ENCODE peak calls at places on chromosomes 4 and X, in ten cellular contexts. One of them, this sample, is unnamed.

GRCh38 chr4:38647096-38647819 is 16.7 kb upstream of the KLF3 start:
- DNase-seq in right lobe of liver: no peak
- DNase-seq in stromal cell of bone marrow: no peak
- DNase-seq in glomerular endothelial cell: no peak
- DNase-seq in BJ: no peak
- DNase-seq in iPS-NIHi11: no peak
- DNase-seq in H7: no peak
- DNase-seq in astrocyte of the spinal cord: no peak
- DNase-seq in amniotic epithelial cell: no peak
- DNase-seq in activated CD4-positive, CD25-positive, alpha-beta regulatory T cell treated with anti-CD3 and anti-CD28 coated beads, Interleukin-2, amount 50 U/mL, for 72 hours: no peak
- DNase-seq in this sample: no peak

GRCh38 chr4:12729384-12729783 is 754.8 kb downstream of the RAB28 start:
- DNase-seq in right lobe of liver: no peak
- DNase-seq in stromal cell of bone marrow: peak
- DNase-seq in glomerular endothelial cell: no peak
- DNase-seq in BJ: no peak
- DNase-seq in iPS-NIHi11: peak
- DNase-seq in H7: no peak
- DNase-seq in astrocyte of the spinal cord: peak
- DNase-seq in amniotic epithelial cell: peak
- DNase-seq in activated CD4-positive, CD25-positive, alpha-beta regulatory T cell treated with anti-CD3 and anti-CD28 coated beads, Interleukin-2, amount 50 U/mL, for 72 hours: no peak
- DNase-seq in this sample: peak

GRCh38 chr4:79178770-79179169 is 147.1 kb downstream of the NAA11 start:
- DNase-seq in right lobe of liver: no peak
- DNase-seq in stromal cell of bone marrow: no peak
- DNase-seq in glomerular endothelial cell: no peak
- DNase-seq in BJ: no peak
- DNase-seq in iPS-NIHi11: no peak
- DNase-seq in H7: no peak
- DNase-seq in astrocyte of the spinal cord: no peak
- DNase-seq in amniotic epithelial cell: no peak
- DNase-seq in activated CD4-positive, CD25-positive, alpha-beta regulatory T cell treated with anti-CD3 and anti-CD28 coated beads, Interleukin-2, amount 50 U/mL, for 72 hours: no peak
- DNase-seq in this sample: no peak

GRCh38 chr4:11618666-11619282 is 190.1 kb upstream of the HS3ST1 start:
- DNase-seq in right lobe of liver: no peak
- DNase-seq in stromal cell of bone marrow: no peak
- DNase-seq in glomerular endothelial cell: no peak
- DNase-seq in BJ: no peak
- DNase-seq in iPS-NIHi11: no peak
- DNase-seq in H7: no peak
- DNase-seq in astrocyte of the spinal cord: no peak
- DNase-seq in amniotic epithelial cell: no peak
- DNase-seq in activated CD4-positive, CD25-positive, alpha-beta regulatory T cell treated with anti-CD3 and anti-CD28 coated beads, Interleukin-2, amount 50 U/mL, for 72 hours: no peak
- DNase-seq in this sample: no peak

GRCh38 chr4:93897559-93897958 is 69.0 kb downstream of the ATOH1 start:
- DNase-seq in right lobe of liver: no peak
- DNase-seq in stromal cell of bone marrow: no peak
- DNase-seq in glomerular endothelial cell: peak
- DNase-seq in BJ: no peak
- DNase-seq in iPS-NIHi11: peak
- DNase-seq in H7: no peak
- DNase-seq in astrocyte of the spinal cord: peak
- DNase-seq in amniotic epithelial cell: no peak
- DNase-seq in activated CD4-positive, CD25-positive, alpha-beta regulatory T cell treated with anti-CD3 and anti-CD28 coated beads, Interleukin-2, amount 50 U/mL, for 72 hours: no peak
- DNase-seq in this sample: peak

GRCh38 chrX:103177561-103177960 is 37.3 kb upstream of the BEX4 start:
- DNase-seq in right lobe of liver: no peak
- DNase-seq in stromal cell of bone marrow: no peak
- DNase-seq in glomerular endothelial cell: no peak
- DNase-seq in BJ: no peak
- DNase-seq in iPS-NIHi11: no peak
- DNase-seq in H7: no peak
- DNase-seq in astrocyte of the spinal cord: no peak
- DNase-seq in amniotic epithelial cell: no peak
- DNase-seq in activated CD4-positive, CD25-positive, alpha-beta regulatory T cell treated with anti-CD3 and anti-CD28 coated beads, Interleukin-2, amount 50 U/mL, for 72 hours: no peak
- DNase-seq in this sample: no peak

GRCh38 chr4:174522183-174523002 is at the start of gene HPGD:
- DNase-seq in right lobe of liver: peak
- DNase-seq in stromal cell of bone marrow: no peak
- DNase-seq in glomerular endothelial cell: no peak
- DNase-seq in BJ: no peak
- DNase-seq in iPS-NIHi11: peak
- DNase-seq in H7: peak
- DNase-seq in astrocyte of the spinal cord: peak
- DNase-seq in amniotic epithelial cell: peak
- DNase-seq in activated CD4-positive, CD25-positive, alpha-beta regulatory T cell treated with anti-CD3 and anti-CD28 coated beads, Interleukin-2, amount 50 U/mL, for 72 hours: peak
- DNase-seq in this sample: peak

GRCh38 chr4:18214656-18215055 is 193.1 kb upstream of the LCORL start:
- DNase-seq in right lobe of liver: no peak
- DNase-seq in stromal cell of bone marrow: no peak
- DNase-seq in glomerular endothelial cell: no peak
- DNase-seq in BJ: no peak
- DNase-seq in iPS-NIHi11: peak
- DNase-seq in H7: peak
- DNase-seq in astrocyte of the spinal cord: no peak
- DNase-seq in amniotic epithelial cell: no peak
- DNase-seq in activated CD4-positive, CD25-positive, alpha-beta regulatory T cell treated with anti-CD3 and anti-CD28 coated beads, Interleukin-2, amount 50 U/mL, for 72 hours: no peak
- DNase-seq in this sample: peak

GRCh38 chrX:154458116-154458953 is at the start of gene PLXNA3:
- DNase-seq in right lobe of liver: peak
- DNase-seq in stromal cell of bone marrow: no peak
- DNase-seq in glomerular endothelial cell: no peak
- DNase-seq in BJ: no peak
- DNase-seq in iPS-NIHi11: peak
- DNase-seq in H7: peak
- DNase-seq in astrocyte of the spinal cord: no peak
- DNase-seq in amniotic epithelial cell: no peak
- DNase-seq in activated CD4-positive, CD25-positive, alpha-beta regulatory T cell treated with anti-CD3 and anti-CD28 coated beads, Interleukin-2, amount 50 U/mL, for 72 hours: peak
- DNase-seq in this sample: no peak

GRCh38 chrX:145552643-145553042 is 265.0 kb upstream of the SLITRK2 start:
- DNase-seq in right lobe of liver: no peak
- DNase-seq in stromal cell of bone marrow: no peak
- DNase-seq in glomerular endothelial cell: no peak
- DNase-seq in BJ: no peak
- DNase-seq in iPS-NIHi11: no peak
- DNase-seq in H7: no peak
- DNase-seq in astrocyte of the spinal cord: peak
- DNase-seq in amniotic epithelial cell: no peak
- DNase-seq in activated CD4-positive, CD25-positive, alpha-beta regulatory T cell treated with anti-CD3 and anti-CD28 coated beads, Interleukin-2, amount 50 U/mL, for 72 hours: no peak
- DNase-seq in this sample: no peak

GRCh38 chr4:76625316-76625715 is 190.3 kb downstream of the SHROOM3 start:
- DNase-seq in right lobe of liver: no peak
- DNase-seq in stromal cell of bone marrow: no peak
- DNase-seq in glomerular endothelial cell: no peak
- DNase-seq in BJ: no peak
- DNase-seq in iPS-NIHi11: no peak
- DNase-seq in H7: peak
- DNase-seq in astrocyte of the spinal cord: no peak
- DNase-seq in amniotic epithelial cell: no peak
- DNase-seq in activated CD4-positive, CD25-positive, alpha-beta regulatory T cell treated with anti-CD3 and anti-CD28 coated beads, Interleukin-2, amount 50 U/mL, for 72 hours: no peak
- DNase-seq in this sample: no peak

GRCh38 chrX:51742586-51742985 is 656 bp upstream of the GSPT2 start:
- DNase-seq in right lobe of liver: no peak
- DNase-seq in stromal cell of bone marrow: no peak
- DNase-seq in glomerular endothelial cell: no peak
- DNase-seq in BJ: no peak
- DNase-seq in iPS-NIHi11: peak
- DNase-seq in H7: peak
- DNase-seq in astrocyte of the spinal cord: no peak
- DNase-seq in amniotic epithelial cell: no peak
- DNase-seq in activated CD4-positive, CD25-positive, alpha-beta regulatory T cell treated with anti-CD3 and anti-CD28 coated beads, Interleukin-2, amount 50 U/mL, for 72 hours: no peak
- DNase-seq in this sample: no peak

GRCh38 chr4:124104101-124104500 is 608.4 kb downstream of the ANKRD50 start:
- DNase-seq in right lobe of liver: no peak
- DNase-seq in stromal cell of bone marrow: no peak
- DNase-seq in glomerular endothelial cell: no peak
- DNase-seq in BJ: no peak
- DNase-seq in iPS-NIHi11: no peak
- DNase-seq in H7: no peak
- DNase-seq in astrocyte of the spinal cord: no peak
- DNase-seq in amniotic epithelial cell: no peak
- DNase-seq in activated CD4-positive, CD25-positive, alpha-beta regulatory T cell treated with anti-CD3 and anti-CD28 coated beads, Interleukin-2, amount 50 U/mL, for 72 hours: no peak
- DNase-seq in this sample: no peak

GRCh38 chrX:47475476-47475875 is 7.5 kb downstream of the ZNF41 start:
- DNase-seq in right lobe of liver: no peak
- DNase-seq in stromal cell of bone marrow: no peak
- DNase-seq in glomerular endothelial cell: no peak
- DNase-seq in BJ: no peak
- DNase-seq in iPS-NIHi11: no peak
- DNase-seq in H7: no peak
- DNase-seq in astrocyte of the spinal cord: no peak
- DNase-seq in amniotic epithelial cell: no peak
- DNase-seq in activated CD4-positive, CD25-positive, alpha-beta regulatory T cell treated with anti-CD3 and anti-CD28 coated beads, Interleukin-2, amount 50 U/mL, for 72 hours: no peak
- DNase-seq in this sample: no peak

GRCh38 chrX:44580466-44580865 is 37.8 kb upstream of the FUNDC1 start:
- DNase-seq in right lobe of liver: no peak
- DNase-seq in stromal cell of bone marrow: peak
- DNase-seq in glomerular endothelial cell: no peak
- DNase-seq in BJ: no peak
- DNase-seq in iPS-NIHi11: no peak
- DNase-seq in H7: no peak
- DNase-seq in astrocyte of the spinal cord: peak
- DNase-seq in amniotic epithelial cell: peak
- DNase-seq in activated CD4-positive, CD25-positive, alpha-beta regulatory T cell treated with anti-CD3 and anti-CD28 coated beads, Interleukin-2, amount 50 U/mL, for 72 hours: no peak
- DNase-seq in this sample: no peak

GRCh38 chr4:6271701-6272465 is 2.2 kb downstream of the WFS1 start:
- DNase-seq in right lobe of liver: peak
- DNase-seq in stromal cell of bone marrow: no peak
- DNase-seq in glomerular endothelial cell: no peak
- DNase-seq in BJ: no peak
- DNase-seq in iPS-NIHi11: no peak
- DNase-seq in H7: no peak
- DNase-seq in astrocyte of the spinal cord: no peak
- DNase-seq in amniotic epithelial cell: no peak
- DNase-seq in activated CD4-positive, CD25-positive, alpha-beta regulatory T cell treated with anti-CD3 and anti-CD28 coated beads, Interleukin-2, amount 50 U/mL, for 72 hours: no peak
- DNase-seq in this sample: no peak

GRCh38 chr4:71938776-71939175 is 93.0 kb upstream of the NPFFR2 start:
- DNase-seq in right lobe of liver: no peak
- DNase-seq in stromal cell of bone marrow: no peak
- DNase-seq in glomerular endothelial cell: no peak
- DNase-seq in BJ: no peak
- DNase-seq in iPS-NIHi11: no peak
- DNase-seq in H7: no peak
- DNase-seq in astrocyte of the spinal cord: peak
- DNase-seq in amniotic epithelial cell: no peak
- DNase-seq in activated CD4-positive, CD25-positive, alpha-beta regulatory T cell treated with anti-CD3 and anti-CD28 coated beads, Interleukin-2, amount 50 U/mL, for 72 hours: no peak
- DNase-seq in this sample: no peak

GRCh38 chrX:20140410-20140809 is 1.2 kb downstream of the EIF1AX start:
- DNase-seq in right lobe of liver: no peak
- DNase-seq in stromal cell of bone marrow: no peak
- DNase-seq in glomerular endothelial cell: no peak
- DNase-seq in BJ: no peak
- DNase-seq in iPS-NIHi11: no peak
- DNase-seq in H7: no peak
- DNase-seq in astrocyte of the spinal cord: no peak
- DNase-seq in amniotic epithelial cell: no peak
- DNase-seq in activated CD4-positive, CD25-positive, alpha-beta regulatory T cell treated with anti-CD3 and anti-CD28 coated beads, Interleukin-2, amount 50 U/mL, for 72 hours: no peak
- DNase-seq in this sample: no peak

GRCh38 chr4:24806206-24806990 is 11.0 kb downstream of the SOD3 start:
- DNase-seq in right lobe of liver: no peak
- DNase-seq in stromal cell of bone marrow: no peak
- DNase-seq in glomerular endothelial cell: no peak
- DNase-seq in BJ: no peak
- DNase-seq in iPS-NIHi11: no peak
- DNase-seq in H7: no peak
- DNase-seq in astrocyte of the spinal cord: no peak
- DNase-seq in amniotic epithelial cell: no peak
- DNase-seq in activated CD4-positive, CD25-positive, alpha-beta regulatory T cell treated with anti-CD3 and anti-CD28 coated beads, Interleukin-2, amount 50 U/mL, for 72 hours: no peak
- DNase-seq in this sample: no peak

GRCh38 chrX:65874110-65874509 is 165.8 kb downstream of the VSIG4 start:
- DNase-seq in right lobe of liver: no peak
- DNase-seq in stromal cell of bone marrow: no peak
- DNase-seq in glomerular endothelial cell: no peak
- DNase-seq in BJ: no peak
- DNase-seq in iPS-NIHi11: no peak
- DNase-seq in H7: no peak
- DNase-seq in astrocyte of the spinal cord: no peak
- DNase-seq in amniotic epithelial cell: no peak
- DNase-seq in activated CD4-positive, CD25-positive, alpha-beta regulatory T cell treated with anti-CD3 and anti-CD28 coated beads, Interleukin-2, amount 50 U/mL, for 72 hours: no peak
- DNase-seq in this sample: no peak

GRCh38 chr4:83964996-83965541 is 429.2 kb downstream of the GPAT3 start:
- DNase-seq in right lobe of liver: no peak
- DNase-seq in stromal cell of bone marrow: peak
- DNase-seq in glomerular endothelial cell: no peak
- DNase-seq in BJ: no peak
- DNase-seq in iPS-NIHi11: no peak
- DNase-seq in H7: no peak
- DNase-seq in astrocyte of the spinal cord: peak
- DNase-seq in amniotic epithelial cell: peak
- DNase-seq in activated CD4-positive, CD25-positive, alpha-beta regulatory T cell treated with anti-CD3 and anti-CD28 coated beads, Interleukin-2, amount 50 U/mL, for 72 hours: no peak
- DNase-seq in this sample: no peak

GRCh38 chr4:23364167-23364566 is 525.7 kb downstream of the PPARGC1A start:
- DNase-seq in right lobe of liver: no peak
- DNase-seq in stromal cell of bone marrow: no peak
- DNase-seq in glomerular endothelial cell: no peak
- DNase-seq in BJ: no peak
- DNase-seq in iPS-NIHi11: no peak
- DNase-seq in H7: no peak
- DNase-seq in astrocyte of the spinal cord: no peak
- DNase-seq in amniotic epithelial cell: no peak
- DNase-seq in activated CD4-positive, CD25-positive, alpha-beta regulatory T cell treated with anti-CD3 and anti-CD28 coated beads, Interleukin-2, amount 50 U/mL, for 72 hours: no peak
- DNase-seq in this sample: no peak

GRCh38 chr4:119683518-119683917 is 54.9 kb upstream of the PDE5A start:
- DNase-seq in right lobe of liver: no peak
- DNase-seq in stromal cell of bone marrow: peak
- DNase-seq in glomerular endothelial cell: no peak
- DNase-seq in BJ: peak
- DNase-seq in iPS-NIHi11: no peak
- DNase-seq in H7: no peak
- DNase-seq in astrocyte of the spinal cord: peak
- DNase-seq in amniotic epithelial cell: peak
- DNase-seq in activated CD4-positive, CD25-positive, alpha-beta regulatory T cell treated with anti-CD3 and anti-CD28 coated beads, Interleukin-2, amount 50 U/mL, for 72 hours: no peak
- DNase-seq in this sample: no peak

GRCh38 chrX:44303119-44303518 is 40.4 kb downstream of the EFHC2 start:
- DNase-seq in right lobe of liver: no peak
- DNase-seq in stromal cell of bone marrow: no peak
- DNase-seq in glomerular endothelial cell: no peak
- DNase-seq in BJ: no peak
- DNase-seq in iPS-NIHi11: no peak
- DNase-seq in H7: no peak
- DNase-seq in astrocyte of the spinal cord: no peak
- DNase-seq in amniotic epithelial cell: no peak
- DNase-seq in activated CD4-positive, CD25-positive, alpha-beta regulatory T cell treated with anti-CD3 and anti-CD28 coated beads, Interleukin-2, amount 50 U/mL, for 72 hours: no peak
- DNase-seq in this sample: no peak

GRCh38 chrX:17537652-17538301 is 162.8 kb downstream of the NHS start:
- DNase-seq in right lobe of liver: no peak
- DNase-seq in stromal cell of bone marrow: no peak
- DNase-seq in glomerular endothelial cell: no peak
- DNase-seq in BJ: no peak
- DNase-seq in iPS-NIHi11: peak
- DNase-seq in H7: peak
- DNase-seq in astrocyte of the spinal cord: no peak
- DNase-seq in amniotic epithelial cell: no peak
- DNase-seq in activated CD4-positive, CD25-positive, alpha-beta regulatory T cell treated with anti-CD3 and anti-CD28 coated beads, Interleukin-2, amount 50 U/mL, for 72 hours: no peak
- DNase-seq in this sample: no peak

This sample was measured in SK-N-DZ.